ENCODE peak calls at places on chromosomes 7 and 10, in five cellular contexts. J is occipital lobe; O is stimulated activated CD4-positive, alpha-beta T cell treated with anti-CD3 and anti-CD28 coated beads, TNF-alpha, amount 100 ng/mL, for 48 hours; T is ELR; G is dorsolateral prefrontal cortex. F is an unnamed sample.

GRCh38 chr10:121167534-121168243 is 316.5 kb downstream of the WDR11 start:
- DNase-seq in J (no peak), O (no peak), T (no peak), G (no peak), F (no peak)

GRCh38 chr7:46949270-46949931 is 632.5 kb downstream of the TNS3 start:
- DNase-seq in J (no peak), O (no peak), T (no peak), G (no peak), F (no peak)

GRCh38 chr10:132850246-132850645 is 64.3 kb upstream of the NKX6-2 start:
- DNase-seq in J (no peak), O (no peak), T (no peak), G (no peak), F (no peak)

GRCh38 chr10:110650265-110650668 is 6.1 kb downstream of the RBM20 start:
- DNase-seq in J (no peak), O (no peak), T (no peak), G (no peak), F (no peak)

GRCh38 chr7:20532841-20533240 is 82.6 kb upstream of the ABCB5 start:
- DNase-seq in J (no peak), O (no peak), T (no peak), G (no peak), F (no peak)

GRCh38 chr7:9835204-9835603 is 1138.5 kb upstream of the PHF14 start:
- DNase-seq in J (no peak), O (no peak), T (no peak), G (no peak), F (no peak)

GRCh38 chr7:27997188-27997707 is 183.3 kb downstream of the JAZF1 start:
- DNase-seq in J (no peak), O (no peak), T (no peak), G (no peak), F (no peak)

GRCh38 chr7:12942599-12942998 is 255.2 kb downstream of the ARL4A start:
- DNase-seq in J (no peak), O (no peak), T (no peak), G (no peak), F (no peak)

GRCh38 chr10:12262278-12262981 is 66.4 kb downstream of the CDC123 start:
- DNase-seq in J (no peak), O (no peak), T (no peak), G (no peak), F (no peak)

GRCh38 chr10:369441-370221 is 234.4 kb downstream of the ZMYND11 start:
- DNase-seq in J (peak), O (no peak), T (no peak), G (no peak), F (no peak)

GRCh38 chr7:150412016-150412415 is 32.9 kb downstream of the ZNF775 start:
- DNase-seq in J (no peak), O (no peak), T (no peak), G (no peak), F (no peak)

GRCh38 chr7:28102778-28103177 is 77.8 kb downstream of the JAZF1 start:
- DNase-seq in J (no peak), O (no peak), T (peak), G (no peak), F (no peak)

GRCh38 chr7:73905360-73905759 is 44.4 kb downstream of the TMEM270 start:
- DNase-seq in J (no peak), O (no peak), T (no peak), G (no peak), F (no peak)

GRCh38 chr7:152866791-152867481 is 107.4 kb downstream of the ACTR3B start:
- DNase-seq in J (no peak), O (no peak), T (no peak), G (no peak), F (no peak)

GRCh38 chr7:70872188-70872587 is 259.8 kb upstream of the GALNT17 start:
- DNase-seq in J (no peak), O (no peak), T (no peak), G (no peak), F (no peak)

GRCh38 chr10:129621694-129622093 is 154.7 kb downstream of the MGMT start:
- DNase-seq in J (no peak), O (no peak), T (peak), G (no peak), F (no peak)

GRCh38 chr7:124566576-124566975 is 199.0 kb downstream of the GPR37 start:
- DNase-seq in J (no peak), O (no peak), T (peak), G (no peak), F (no peak)

GRCh38 chr10:52525761-52526160 is 211.7 kb downstream of the DKK1 start:
- DNase-seq in J (no peak), O (no peak), T (peak), G (no peak), F (no peak)

GRCh38 chr7:32155712-32156111 is 85.5 kb upstream of the PDE1C start:
- DNase-seq in J (no peak), O (no peak), T (no peak), G (peak), F (no peak)

GRCh38 chr7:131157530-131158243 is 170.0 kb upstream of the MKLN1 start:
- DNase-seq in J (peak), O (no peak), T (peak), G (peak), F (no peak)

GRCh38 chr10:117186832-117187615 is 10.3 kb upstream of the KCNK18 start:
- DNase-seq in J (no peak), O (no peak), T (peak), G (no peak), F (no peak)

GRCh38 chr10:115117301-115117700 is 24.1 kb downstream of the ATRNL1 start:
- DNase-seq in J (no peak), O (no peak), T (no peak), G (no peak), F (no peak)

GRCh38 chr10:1942478-1942877 is 205.2 kb upstream of the ADARB2 start:
- DNase-seq in J (no peak), O (no peak), T (no peak), G (no peak), F (no peak)

GRCh38 chr10:70455213-70455630 is 13.7 kb upstream of the NODAL start:
- DNase-seq in J (no peak), O (no peak), T (no peak), G (no peak), F (no peak)

GRCh38 chr10:124417846-124418725 is 637 bp downstream of the OAT start:
- DNase-seq in J (peak), O (peak), T (peak), G (peak), F (no peak)

GRCh38 chr10:80596391-80597257 is 58.9 kb downstream of the SH2D4B start:
- DNase-seq in J (no peak), O (no peak), T (peak), G (no peak), F (no peak)

GRCh38 chr10:88991161-88991899 is 732 bp downstream of the FAS start:
- DNase-seq in J (peak), O (peak), T (peak), G (peak), F (no peak)

GRCh38 chr7:76515999-76516443 is 5.7 kb downstream of the UPK3B start:
- DNase-seq in J (no peak), O (peak), T (peak), G (peak), F (no peak)

GRCh38 chr7:157432957-157433576 is 96.3 kb downstream of the DNAJB6 start:
- DNase-seq in J (no peak), O (peak), T (peak), G (peak), F (peak)

GRCh38 chr10:36808625-36809362 is 316.6 kb upstream of the ANKRD30A start:
- DNase-seq in J (no peak), O (no peak), T (no peak), G (no peak), F (no peak)

GRCh38 chr10:43857206-43857952 is 208.7 kb upstream of the ZNF32 start:
- DNase-seq in J (no peak), O (no peak), T (peak), G (no peak), F (no peak)

GRCh38 chr7:55050286-55050685 is 31.5 kb downstream of the EGFR start:
- DNase-seq in J (no peak), O (no peak), T (peak), G (peak), F (no peak)

GRCh38 chr7:100720320-100720644 is at the start of gene EPO:
- DNase-seq in J (no peak), O (no peak), T (no peak), G (no peak), F (no peak)

GRCh38 chr10:124534231-124534798 is 72.7 kb downstream of the LHPP start:
- DNase-seq in J (no peak), O (no peak), T (no peak), G (peak), F (peak)

GRCh38 chr10:118523775-118524174 is 71.7 kb downstream of the PRLHR start:
- DNase-seq in J (no peak), O (no peak), T (peak), G (no peak), F (no peak)

GRCh38 chr10:125159932-125160855 is at the start of gene CTBP2:
- DNase-seq in J (no peak), O (no peak), T (peak), G (no peak), F (no peak)

F was measured in GM18507.